ENCODE peak calls at places on chromosome 7, in nine cellular contexts. H is RWPE1, Y is brain microvascular endothelial cell, Q is AG10803, R is pancreas, G is lower lobe of right lung, W is foreskin fibroblast, N is HepG2, D is WTC11. L is an unnamed sample.

GRCh38 chr7:119175916-119176627 is 951.6 kb downstream of the ANKRD7 start:
- DNase-seq in R (no peak), N (peak), G (no peak), H (peak), W (no peak), D (peak), Y (peak), Q (peak), L (no peak)

GRCh38 chr7:140042386-140042670 is 20.4 kb downstream of the PARP12 start:
- DNase-seq in D (no peak), Q (no peak), N (no peak), Y (no peak), R (no peak), H (no peak), G (no peak), W (no peak), L (no peak)

GRCh38 chr7:30511494-30511893 is 6.9 kb upstream of the GGCT start:
- DNase-seq in Q (no peak), R (no peak), G (no peak), N (no peak), Y (no peak), W (no peak), D (no peak), H (no peak), L (no peak)

GRCh38 chr7:5395246-5395645 is 28.4 kb downstream of the TNRC18 start:
- DNase-seq in N (no peak), R (no peak), G (no peak), W (no peak), D (no peak), H (no peak), Q (no peak), Y (no peak), L (no peak)

GRCh38 chr7:108989319-108989718 is 419.6 kb downstream of the DNAJB9 start:
- DNase-seq in D (no peak), Q (no peak), Y (no peak), H (no peak), N (no peak), W (no peak), G (no peak), R (no peak), L (no peak)

GRCh38 chr7:42198296-42198695 is 38.7 kb downstream of the GLI3 start:
- DNase-seq in G (no peak), R (no peak), D (no peak), W (no peak), N (no peak), H (peak), Q (no peak), Y (no peak), L (no peak)

GRCh38 chr7:70135656-70136055 is 537.4 kb downstream of the AUTS2 start:
- DNase-seq in D (no peak), W (no peak), Q (no peak), Y (no peak), R (no peak), N (no peak), G (no peak), H (no peak), L (no peak)

GRCh38 chr7:69982197-69982596 is 383.9 kb downstream of the AUTS2 start:
- DNase-seq in W (no peak), N (no peak), G (no peak), Y (peak), D (no peak), R (no peak), Q (peak), H (no peak), L (no peak)

GRCh38 chr7:16661924-16662323 is 15.9 kb downstream of the BZW2 start:
- DNase-seq in G (no peak), H (no peak), Y (no peak), R (no peak), Q (no peak), W (no peak), D (no peak), N (no peak), L (no peak)

GRCh38 chr7:56447864-56448693 is 331.9 kb upstream of the NUPR2 start:
- DNase-seq in G (no peak), W (no peak), N (no peak), Y (no peak), R (no peak), Q (no peak), D (no peak), H (no peak), L (no peak)

GRCh38 chr7:97004931-97005763 is at the start of gene DLX6:
- DNase-seq in H (peak), Q (peak), R (no peak), W (peak), D (peak), Y (no peak), G (no peak), N (peak), L (no peak)

GRCh38 chr7:51034531-51035264 is 252.0 kb upstream of the GRB10 start:
- DNase-seq in G (no peak), W (peak), R (no peak), N (no peak), Y (peak), D (no peak), Q (peak), H (peak), L (no peak)

GRCh38 chr7:23044581-23044980 is 30.7 kb upstream of the HYCC1 start:
- DNase-seq in Y (no peak), W (no peak), G (no peak), R (no peak), D (no peak), H (no peak), Q (no peak), N (no peak), L (no peak)

GRCh38 chr7:131327049-131327625 is 539 bp upstream of the MKLN1 start:
- DNase-seq in W (peak), N (peak), G (peak), Y (peak), R (no peak), Q (peak), H (peak), D (no peak), L (no peak)

DNA sequence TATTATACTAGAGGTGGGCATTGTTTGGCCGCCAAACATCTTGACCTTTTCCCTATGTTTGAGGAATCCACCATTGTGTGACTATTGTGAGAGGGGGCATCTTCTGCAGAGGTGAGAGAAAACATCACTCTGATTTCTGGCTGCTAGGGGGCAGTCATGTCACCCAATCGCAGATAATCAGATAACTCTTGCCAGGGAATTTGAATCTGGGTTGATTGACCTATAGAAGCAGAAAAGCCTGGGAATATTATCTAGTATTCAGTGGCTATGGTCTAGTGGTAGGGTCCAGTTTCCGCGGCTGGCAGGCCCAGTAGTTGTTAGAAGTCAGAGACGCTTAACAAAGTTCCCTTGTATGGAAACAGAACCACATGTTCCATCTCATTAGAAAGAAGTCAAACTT is 808.5 kb downstream of the PHTF2 start:
- DNase-seq in Q (no peak), D (peak), N (no peak), Y (peak), H (no peak), R (no peak), G (no peak), W (no peak), L (no peak)
- TF ChIP-seq CTCF in Q (no peak), D (peak), N (no peak), Y (peak), H (no peak), R (no peak), G (no peak), W (peak), L (no peak)

GRCh38 chr7:152025077-152025936 is at the start of gene GALNT11:
- DNase-seq in R (peak), G (peak), D (peak), N (peak), Q (peak), Y (peak), W (peak), H (peak), L (peak)
- TF ChIP-seq CTCF in R (no peak), G (peak), D (no peak), N (peak), Q (peak), Y (peak), W (no peak), H (peak), L (no peak)

DNA sequence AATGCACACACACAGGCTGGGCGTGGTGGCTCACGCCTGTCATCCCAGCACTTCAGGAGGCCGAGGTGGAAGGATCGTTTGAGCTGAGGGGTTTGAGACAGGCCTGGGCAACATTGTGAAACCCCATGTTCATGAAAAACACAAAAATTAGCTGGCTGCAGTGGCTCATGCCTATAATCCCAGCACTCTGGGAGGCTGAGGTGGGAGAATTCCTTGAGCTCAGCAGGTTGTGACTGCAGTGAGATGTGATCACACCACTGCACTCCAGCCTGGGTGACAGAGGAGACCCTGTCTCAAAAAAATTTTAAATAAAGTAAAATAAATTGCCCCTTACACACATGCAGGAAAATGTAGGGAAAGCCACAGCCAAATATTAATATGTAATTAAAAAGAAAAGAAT is 44.1 kb downstream of the RNF32 start:
- DNase-seq in N (no peak), Q (no peak), W (no peak), G (no peak), H (no peak), R (no peak), Y (no peak), D (no peak), L (no peak)
- TF ChIP-seq CTCF in N (no peak), Q (no peak), W (no peak), G (no peak), H (no peak), R (no peak), Y (no peak), D (no peak), L (no peak)

DNA sequence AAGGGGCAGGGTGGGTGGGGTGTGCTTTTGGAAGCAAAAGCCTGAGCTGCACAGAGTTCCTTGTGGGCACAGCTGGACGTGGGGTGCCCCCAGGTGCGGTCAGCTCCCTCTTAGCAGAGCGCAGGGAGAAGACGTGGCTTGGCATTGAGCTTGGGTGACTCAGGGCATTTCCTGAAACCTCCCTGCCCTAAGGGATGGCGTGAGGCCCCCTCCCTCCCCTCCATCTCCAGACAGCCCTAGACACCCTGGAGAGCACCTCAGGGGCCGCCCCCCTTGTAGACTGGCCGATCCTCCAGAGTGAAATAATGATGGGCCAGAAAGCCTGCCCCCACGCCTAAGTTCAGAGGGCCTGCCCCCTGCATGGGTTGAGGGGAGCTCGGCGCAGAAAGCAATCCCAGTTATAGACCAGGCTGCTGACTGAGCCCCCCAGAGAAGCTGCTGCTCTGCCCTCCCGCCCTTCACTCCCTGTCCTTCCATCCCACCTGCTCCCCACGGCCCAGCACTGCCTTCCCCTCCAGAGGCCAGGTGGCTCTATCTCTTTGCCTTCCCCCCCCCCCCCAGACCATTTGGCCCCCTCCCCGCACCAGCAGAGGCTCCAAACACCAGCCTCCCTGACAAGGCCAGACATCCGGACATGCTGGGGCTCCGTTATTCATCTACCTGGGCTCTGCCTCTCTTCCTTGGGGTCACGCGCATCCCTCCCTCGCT is 2.5 kb upstream of the SHH start:
- DNase-seq in D (no peak), R (no peak), G (no peak), H (no peak), W (no peak), N (no peak), Y (no peak), Q (no peak), L (no peak)
- TF ChIP-seq CTCF in D (no peak), R (no peak), G (no peak), H (no peak), W (no peak), N (no peak), Y (no peak), Q (no peak), L (no peak)

DNA sequence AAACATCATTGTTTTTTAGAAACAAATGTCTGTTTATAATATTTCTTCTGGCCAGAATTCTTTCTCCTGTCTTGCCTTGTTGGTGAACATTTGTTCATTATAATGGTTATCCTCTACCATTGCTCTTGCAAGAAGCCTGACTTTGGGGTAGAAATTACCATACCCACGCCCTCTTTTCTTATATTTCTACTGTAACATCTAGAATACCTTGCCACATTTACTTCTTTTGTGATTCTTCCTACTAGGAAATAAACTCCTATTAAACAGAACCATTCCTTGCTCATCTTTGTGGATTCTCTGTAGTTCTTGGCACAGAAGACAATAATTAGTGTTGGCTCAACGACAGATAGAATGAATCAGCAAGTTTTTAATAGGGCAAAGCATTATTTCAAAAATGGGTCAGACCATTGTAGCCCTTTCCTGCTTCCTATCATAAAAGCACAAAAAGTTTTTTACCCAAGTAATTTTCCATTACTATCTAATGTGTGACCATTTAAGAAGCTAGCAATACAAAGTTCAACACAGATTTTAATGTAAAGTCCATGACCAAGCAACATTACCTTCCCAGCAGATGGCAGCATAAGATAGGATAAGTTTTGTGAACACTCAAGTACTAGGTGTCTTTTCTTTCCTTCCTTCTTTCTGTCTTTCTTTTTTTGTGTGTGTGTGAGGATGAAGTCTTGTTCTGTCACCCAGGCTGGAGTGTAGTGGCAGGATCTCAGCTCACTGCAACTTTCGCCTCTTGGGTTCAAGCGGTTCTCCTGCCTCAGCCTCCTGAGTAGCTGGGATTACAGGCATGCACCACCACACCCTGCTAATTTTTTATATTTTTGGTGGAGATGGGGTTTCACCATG is 270.4 kb downstream of the HGF start:
- DNase-seq in D (no peak), R (no peak), Q (peak), N (peak), Y (peak), H (peak), G (no peak), W (peak), L (no peak)
- TF ChIP-seq CTCF in D (peak), R (no peak), Q (peak), N (peak), Y (peak), H (peak), G (peak), W (no peak), L (no peak)

GRCh38 chr7:997404-998395 is 14.7 kb downstream of the CYP2W1 start:
- DNase-seq in R (peak), N (no peak), W (no peak), G (no peak), H (no peak), Q (no peak), D (peak), Y (no peak), L (no peak)
- TF ChIP-seq CTCF in R (no peak), N (no peak), W (no peak), G (no peak), H (no peak), Q (no peak), D (no peak), Y (no peak), L (no peak)